ENCODE peak calls at places on chromosomes 12 and 14, in seven cellular contexts. One of them, this sample, is unnamed.

GRCh38 chr14:104267895-104268294 is 129.5 kb downstream of the KIF26A start:
- DNase-seq in esophagus muscularis mucosa: no peak
- DNase-seq in stomach: peak; percentile 15
- DNase-seq in endothelial cell of umbilical vein: no peak
- DNase-seq in mammary epithelial cell: no peak
- DNase-seq in BE2C: no peak
- DNase-seq in upper lobe of right lung: peak; percentile 52
- DNase-seq in this sample: peak; percentile 53

GRCh38 chr14:53016491-53016890 is 65.6 kb upstream of the FERMT2 start:
- DNase-seq in esophagus muscularis mucosa: no peak
- DNase-seq in stomach: no peak
- DNase-seq in endothelial cell of umbilical vein: no peak
- DNase-seq in mammary epithelial cell: no peak
- DNase-seq in BE2C: no peak
- DNase-seq in upper lobe of right lung: no peak
- DNase-seq in this sample: no peak

GRCh38 chr12:88127099-88127498 is 14.8 kb downstream of the CEP290 start:
- DNase-seq in esophagus muscularis mucosa: no peak
- DNase-seq in stomach: no peak
- DNase-seq in endothelial cell of umbilical vein: no peak
- DNase-seq in mammary epithelial cell: no peak
- DNase-seq in BE2C: no peak
- DNase-seq in upper lobe of right lung: no peak
- DNase-seq in this sample: no peak

GRCh38 chr14:64702493-64703392 is 1.5 kb upstream of the PLEKHG3 start:
- DNase-seq in esophagus muscularis mucosa: no peak
- DNase-seq in stomach: peak; percentile 80
- DNase-seq in endothelial cell of umbilical vein: no peak
- DNase-seq in mammary epithelial cell: peak; percentile 83
- DNase-seq in BE2C: no peak
- DNase-seq in upper lobe of right lung: peak; percentile 82
- DNase-seq in this sample: no peak

GRCh38 chr12:1691123-1692007 is 495 bp downstream of the ADIPOR2 start:
- DNase-seq in esophagus muscularis mucosa: no peak
- DNase-seq in stomach: peak; percentile 46
- DNase-seq in endothelial cell of umbilical vein: peak; percentile 39
- DNase-seq in mammary epithelial cell: peak; percentile 43
- DNase-seq in BE2C: peak; percentile 61
- DNase-seq in upper lobe of right lung: peak; percentile 82
- DNase-seq in this sample: no peak

GRCh38 chr14:20631821-20632389 is 9.6 kb downstream of the OR6S1 start:
- DNase-seq in esophagus muscularis mucosa: no peak
- DNase-seq in stomach: peak; percentile 69
- DNase-seq in endothelial cell of umbilical vein: peak; percentile 31
- DNase-seq in mammary epithelial cell: peak; percentile 64
- DNase-seq in BE2C: peak; percentile 80
- DNase-seq in upper lobe of right lung: peak; percentile 76
- DNase-seq in this sample: peak; percentile 76

GRCh38 chr12:106584104-106585064 is 1.6 kb downstream of the RFX4 start:
- DNase-seq in esophagus muscularis mucosa: peak; percentile 90
- DNase-seq in stomach: no peak
- DNase-seq in endothelial cell of umbilical vein: no peak
- DNase-seq in mammary epithelial cell: no peak
- DNase-seq in BE2C: no peak
- DNase-seq in upper lobe of right lung: no peak
- DNase-seq in this sample: no peak

GRCh38 chr14:47391105-47391504 is 284.3 kb downstream of the MDGA2 start:
- DNase-seq in esophagus muscularis mucosa: no peak
- DNase-seq in stomach: no peak
- DNase-seq in endothelial cell of umbilical vein: no peak
- DNase-seq in mammary epithelial cell: no peak
- DNase-seq in BE2C: no peak
- DNase-seq in upper lobe of right lung: no peak
- DNase-seq in this sample: no peak

GRCh38 chr14:35044939-35045797 is 904 bp upstream of the FAM177A1 start:
- DNase-seq in esophagus muscularis mucosa: no peak
- DNase-seq in stomach: no peak
- DNase-seq in endothelial cell of umbilical vein: no peak
- DNase-seq in mammary epithelial cell: no peak
- DNase-seq in BE2C: no peak
- DNase-seq in upper lobe of right lung: no peak
- DNase-seq in this sample: no peak

GRCh38 chr14:88386395-88386794 is 938 bp downstream of the SPATA7 start:
- DNase-seq in esophagus muscularis mucosa: no peak
- DNase-seq in stomach: no peak
- DNase-seq in endothelial cell of umbilical vein: no peak
- DNase-seq in mammary epithelial cell: no peak
- DNase-seq in BE2C: no peak
- DNase-seq in upper lobe of right lung: no peak
- DNase-seq in this sample: no peak

GRCh38 chr14:74979029-74979428 is 23.6 kb upstream of the PGF start:
- DNase-seq in esophagus muscularis mucosa: no peak
- DNase-seq in stomach: no peak
- DNase-seq in endothelial cell of umbilical vein: no peak
- DNase-seq in mammary epithelial cell: no peak
- DNase-seq in BE2C: no peak
- DNase-seq in upper lobe of right lung: no peak
- DNase-seq in this sample: no peak

GRCh38 chr12:68011882-68012207 is 22.6 kb downstream of the IFNG-AS1 start:
- DNase-seq in esophagus muscularis mucosa: no peak
- DNase-seq in stomach: no peak
- DNase-seq in endothelial cell of umbilical vein: no peak
- DNase-seq in mammary epithelial cell: no peak
- DNase-seq in BE2C: no peak
- DNase-seq in upper lobe of right lung: no peak
- DNase-seq in this sample: no peak

GRCh38 chr12:30755395-30755762 is 628 bp upstream of the CAPRIN2 start:
- DNase-seq in esophagus muscularis mucosa: no peak
- DNase-seq in stomach: no peak
- DNase-seq in endothelial cell of umbilical vein: no peak
- DNase-seq in mammary epithelial cell: peak; percentile 1
- DNase-seq in BE2C: no peak
- DNase-seq in upper lobe of right lung: no peak
- DNase-seq in this sample: no peak

GRCh38 chr12:13530966-13531365 is 334.4 kb downstream of the EMP1 start:
- DNase-seq in esophagus muscularis mucosa: no peak
- DNase-seq in stomach: no peak
- DNase-seq in endothelial cell of umbilical vein: no peak
- DNase-seq in mammary epithelial cell: no peak
- DNase-seq in BE2C: no peak
- DNase-seq in upper lobe of right lung: peak; percentile 52
- DNase-seq in this sample: no peak

GRCh38 chr14:97602438-97603117 is 805.4 kb downstream of the VRK1 start:
- DNase-seq in esophagus muscularis mucosa: peak; percentile 88
- DNase-seq in stomach: no peak
- DNase-seq in endothelial cell of umbilical vein: no peak
- DNase-seq in mammary epithelial cell: no peak
- DNase-seq in BE2C: no peak
- DNase-seq in upper lobe of right lung: no peak
- DNase-seq in this sample: no peak

GRCh38 chr12:20443792-20444191 is 75.5 kb downstream of the PDE3A start:
- DNase-seq in esophagus muscularis mucosa: no peak
- DNase-seq in stomach: no peak
- DNase-seq in endothelial cell of umbilical vein: no peak
- DNase-seq in mammary epithelial cell: no peak
- DNase-seq in BE2C: no peak
- DNase-seq in upper lobe of right lung: no peak
- DNase-seq in this sample: no peak

GRCh38 chr12:2084553-2085296 is 31.9 kb downstream of the CACNA1C start:
- DNase-seq in esophagus muscularis mucosa: no peak
- DNase-seq in stomach: no peak
- DNase-seq in endothelial cell of umbilical vein: no peak
- DNase-seq in mammary epithelial cell: no peak
- DNase-seq in BE2C: no peak
- DNase-seq in upper lobe of right lung: no peak
- DNase-seq in this sample: peak; percentile 71

GRCh38 chr14:104655128-104655848 is 34.1 kb upstream of the INF2 start:
- DNase-seq in esophagus muscularis mucosa: no peak
- DNase-seq in stomach: no peak
- DNase-seq in endothelial cell of umbilical vein: no peak
- DNase-seq in mammary epithelial cell: no peak
- DNase-seq in BE2C: no peak
- DNase-seq in upper lobe of right lung: no peak
- DNase-seq in this sample: peak; percentile 41

GRCh38 chr14:76759589-76759988 is 1.7 kb upstream of the VASH1 start:
- DNase-seq in esophagus muscularis mucosa: no peak
- DNase-seq in stomach: no peak
- DNase-seq in endothelial cell of umbilical vein: no peak
- DNase-seq in mammary epithelial cell: no peak
- DNase-seq in BE2C: no peak
- DNase-seq in upper lobe of right lung: no peak
- DNase-seq in this sample: no peak

GRCh38 chr14:91356218-91356763 is 61.3 kb downstream of the CCDC88C start:
- DNase-seq in esophagus muscularis mucosa: no peak
- DNase-seq in stomach: no peak
- DNase-seq in endothelial cell of umbilical vein: no peak
- DNase-seq in mammary epithelial cell: no peak
- DNase-seq in BE2C: no peak
- DNase-seq in upper lobe of right lung: no peak
- DNase-seq in this sample: no peak

GRCh38 chr14:91357731-91358319 is 59.8 kb downstream of the CCDC88C start:
- DNase-seq in esophagus muscularis mucosa: no peak
- DNase-seq in stomach: no peak
- DNase-seq in endothelial cell of umbilical vein: no peak
- DNase-seq in mammary epithelial cell: no peak
- DNase-seq in BE2C: no peak
- DNase-seq in upper lobe of right lung: no peak
- DNase-seq in this sample: no peak

GRCh38 chr14:91360490-91361235 is 57.0 kb downstream of the CCDC88C start:
- DNase-seq in esophagus muscularis mucosa: no peak
- DNase-seq in stomach: no peak
- DNase-seq in endothelial cell of umbilical vein: no peak
- DNase-seq in mammary epithelial cell: no peak
- DNase-seq in BE2C: no peak
- DNase-seq in upper lobe of right lung: no peak
- DNase-seq in this sample: peak; percentile 36

GRCh38 chr14:91357272-91357671 is 60.3 kb downstream of the CCDC88C start:
- DNase-seq in esophagus muscularis mucosa: no peak
- DNase-seq in stomach: no peak
- DNase-seq in endothelial cell of umbilical vein: no peak
- DNase-seq in mammary epithelial cell: no peak
- DNase-seq in BE2C: no peak
- DNase-seq in upper lobe of right lung: no peak
- DNase-seq in this sample: no peak

DNA sequence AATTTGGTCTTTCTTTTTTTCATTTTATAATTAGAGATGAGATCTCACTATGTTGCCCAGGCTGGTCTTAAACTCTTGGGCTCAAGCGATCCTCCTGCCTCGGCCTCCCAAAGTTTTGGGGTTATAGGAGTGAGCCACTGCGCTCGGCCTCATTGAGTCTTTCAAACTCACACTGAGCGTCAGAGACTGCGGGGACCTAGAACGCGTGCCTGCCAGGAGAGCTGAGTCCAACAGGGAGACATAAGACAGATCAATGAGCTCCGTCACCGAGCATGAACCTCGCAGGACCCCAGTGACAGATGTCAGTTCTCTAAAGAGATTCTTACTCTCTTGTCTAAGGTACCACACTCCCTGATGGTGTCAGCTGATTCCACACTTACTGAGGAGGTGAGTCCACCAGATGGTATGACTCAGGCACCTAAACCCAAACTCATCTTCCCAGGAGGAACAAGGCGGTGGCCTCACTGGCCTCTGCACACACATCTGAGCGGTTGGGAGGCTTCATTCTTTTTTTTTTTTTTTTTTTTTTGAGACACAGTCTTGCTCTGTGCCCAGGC is 58.9 kb downstream of the CCDC88C start:
- DNase-seq in esophagus muscularis mucosa: no peak
- DNase-seq in stomach: no peak
- DNase-seq in endothelial cell of umbilical vein: no peak
- DNase-seq in mammary epithelial cell: peak; percentile 64
- DNase-seq in BE2C: no peak
- DNase-seq in upper lobe of right lung: no peak
- DNase-seq in this sample: peak; percentile 16
- H3K4me1 ChIP-seq in esophagus muscularis mucosa: peaks cover 5% of the 10 kb centered on the region
- H3K4me1 ChIP-seq in stomach: peaks cover 33% of the 10 kb centered on the region
- H3K4me1 ChIP-seq in endothelial cell of umbilical vein: peaks cover 7% of the 10 kb centered on the region
- H3K4me1 ChIP-seq in mammary epithelial cell: peaks cover 21% of the 10 kb centered on the region
- H3K4me1 ChIP-seq in BE2C: no peaks in the 10 kb centered on the region
- H3K4me1 ChIP-seq in upper lobe of right lung: peaks cover 22% of the 10 kb centered on the region
- H3K4me1 ChIP-seq in this sample: no peaks in the 10 kb centered on the region

GRCh38 chr12:38544357-38545066 is 227.9 kb downstream of the ALG10B start:
- DNase-seq in esophagus muscularis mucosa: no peak
- DNase-seq in stomach: no peak
- DNase-seq in endothelial cell of umbilical vein: no peak
- DNase-seq in mammary epithelial cell: no peak
- DNase-seq in BE2C: peak; percentile 39
- DNase-seq in upper lobe of right lung: no peak
- DNase-seq in this sample: no peak
- H3K4me3 ChIP-seq in esophagus muscularis mucosa: no peak overlapping the region
- H3K4me3 ChIP-seq in stomach: no peak overlapping the region
- H3K4me3 ChIP-seq in endothelial cell of umbilical vein: no peak overlapping the region
- H3K4me3 ChIP-seq in mammary epithelial cell: no peak overlapping the region
- H3K4me3 ChIP-seq in BE2C: no peak overlapping the region
- H3K4me3 ChIP-seq in upper lobe of right lung: no peak overlapping the region
- H3K4me3 ChIP-seq in this sample: no peak overlapping the region

DNA sequence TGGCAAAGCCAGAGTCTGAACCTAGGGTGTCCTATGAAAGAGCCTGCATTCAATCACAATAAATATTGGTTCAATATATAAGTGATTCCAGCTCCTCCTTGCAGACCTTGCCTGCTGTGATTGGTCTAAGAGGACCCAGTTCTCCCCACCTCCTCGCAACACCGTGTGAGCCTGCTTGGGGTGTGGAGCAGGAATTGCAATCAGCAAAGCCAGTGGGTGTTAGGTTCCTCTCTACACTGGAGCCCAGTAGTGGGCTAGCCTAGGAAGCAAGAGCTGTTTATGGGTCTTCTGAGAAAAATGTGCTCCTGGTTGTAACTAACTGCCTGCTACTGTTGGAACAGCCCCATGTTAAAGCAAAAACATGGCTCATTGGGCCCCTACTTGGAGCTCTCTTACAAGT is 3.5 kb upstream of the SELPLG start:
- DNase-seq in esophagus muscularis mucosa: no peak
- DNase-seq in stomach: no peak
- DNase-seq in endothelial cell of umbilical vein: no peak
- DNase-seq in mammary epithelial cell: no peak
- DNase-seq in BE2C: no peak
- DNase-seq in upper lobe of right lung: no peak
- DNase-seq in this sample: no peak
- H3K4me1 ChIP-seq in esophagus muscularis mucosa: peaks cover 66% of the 10 kb centered on the region
- H3K4me1 ChIP-seq in stomach: peaks cover 27% of the 10 kb centered on the region
- H3K4me1 ChIP-seq in endothelial cell of umbilical vein: peaks cover 7% of the 10 kb centered on the region
- H3K4me1 ChIP-seq in mammary epithelial cell: peaks cover 10% of the 10 kb centered on the region
- H3K4me1 ChIP-seq in BE2C: peaks cover 11% of the 10 kb centered on the region
- H3K4me1 ChIP-seq in upper lobe of right lung: peaks cover 69% of the 10 kb centered on the region
- H3K4me1 ChIP-seq in this sample: peaks cover 6% of the 10 kb centered on the region

DNA sequence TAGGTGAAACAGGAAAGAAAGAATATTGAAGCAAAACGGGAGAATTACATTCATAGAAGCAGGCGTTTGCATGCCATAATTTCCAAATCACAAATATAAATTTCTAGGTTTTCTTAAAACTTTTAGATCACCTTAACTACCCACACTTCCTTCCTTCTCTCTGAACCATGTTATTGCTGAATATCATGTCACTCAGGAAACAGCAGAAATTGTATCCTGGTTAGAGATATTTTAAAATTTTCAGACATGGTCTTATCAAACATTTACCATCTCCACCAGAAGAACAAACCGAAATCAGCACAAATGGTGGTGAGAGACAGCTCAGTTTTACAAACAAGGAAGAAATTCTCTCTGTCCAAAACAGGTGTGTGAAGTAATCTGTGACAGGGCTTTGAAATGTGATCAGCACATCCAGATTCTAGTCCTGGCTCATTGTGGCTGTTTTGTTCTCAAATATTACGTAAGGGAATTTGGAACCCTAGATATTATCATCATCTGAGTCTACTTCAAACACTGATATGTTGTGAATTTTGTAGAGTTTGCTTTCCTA is 16.3 kb downstream of the TESPA1 start:
- DNase-seq in esophagus muscularis mucosa: no peak
- DNase-seq in stomach: no peak
- DNase-seq in endothelial cell of umbilical vein: no peak
- DNase-seq in mammary epithelial cell: no peak
- DNase-seq in BE2C: no peak
- DNase-seq in upper lobe of right lung: no peak
- DNase-seq in this sample: no peak
- H3K4me3 ChIP-seq in esophagus muscularis mucosa: no peak overlapping the region
- H3K4me3 ChIP-seq in stomach: no peak overlapping the region
- H3K4me3 ChIP-seq in endothelial cell of umbilical vein: no peak overlapping the region
- H3K4me3 ChIP-seq in mammary epithelial cell: no peak overlapping the region
- H3K4me3 ChIP-seq in BE2C: no peak overlapping the region
- H3K4me3 ChIP-seq in upper lobe of right lung: no peak overlapping the region
- H3K4me3 ChIP-seq in this sample: no peak overlapping the region

This sample was measured in right cardiac atrium.